ENCODE peak calls at places on chromosomes 11 and 22, in five cellular contexts. Q is BE2C, F is A172, I is NCI-H510A treated with DMSO at 0.1 percent for 48 hours, D is nucleus accumbens. C is an unnamed sample.

GRCh38 chr11:71962428-71963038 is 33.7 kb downstream of the RNF121 start:
- DNase-seq in D (no peak), Q (no peak), I (no peak), F (peak), C (no peak)

GRCh38 chr22:41968601-41969000 is 642 bp upstream of the SEPTIN3 start:
- DNase-seq in D (no peak), I (peak), Q (peak), F (no peak), C (no peak)

GRCh38 chr11:6326980-6327379 is 6.7 kb upstream of the CAVIN3 start:
- DNase-seq in I (no peak), Q (no peak), D (no peak), F (no peak), C (no peak)

GRCh38 chr11:134759314-134759713 is 347.3 kb upstream of the B3GAT1 start:
- DNase-seq in Q (no peak), D (no peak), I (no peak), F (no peak), C (no peak)

GRCh38 chr11:119056397-119056999 is 507 bp downstream of the HYOU1 start:
- DNase-seq in D (no peak), F (no peak), Q (peak), I (peak), C (peak)

GRCh38 chr11:56172256-56172835 is 4.1 kb upstream of the OR5J2 start:
- DNase-seq in Q (no peak), F (no peak), I (no peak), D (no peak), C (no peak)

GRCh38 chr11:119195680-119196079 is 10.4 kb downstream of the NHERF4 start:
- DNase-seq in D (no peak), Q (peak), I (peak), F (no peak), C (no peak)

GRCh38 chr11:35814720-35815305 is 129.0 kb upstream of the LDLRAD3 start:
- DNase-seq in F (no peak), D (no peak), Q (no peak), I (no peak), C (no peak)

GRCh38 chr11:57336111-57336666 is 497 bp upstream of the SSRP1 start:
- DNase-seq in F (no peak), Q (no peak), I (no peak), D (no peak), C (no peak)

GRCh38 chr22:27238935-27239510 is 562.5 kb downstream of the MN1 start:
- DNase-seq in F (peak), I (no peak), Q (peak), D (no peak), C (no peak)

GRCh38 chr11:61075891-61076290 is 26.4 kb upstream of the CD5 start:
- DNase-seq in D (no peak), Q (no peak), F (peak), I (no peak), C (no peak)

GRCh38 chr11:134120921-134121526 is 52.2 kb downstream of the JAM3 start:
- DNase-seq in I (no peak), D (peak), Q (peak), F (no peak), C (no peak)

GRCh38 chr11:117199916-117200812 is 994 bp downstream of the TAGLN start:
- DNase-seq in I (no peak), Q (no peak), F (no peak), D (no peak), C (no peak)

GRCh38 chr11:16945671-16946469 is 68.3 kb downstream of the PLEKHA7 start:
- DNase-seq in Q (peak), I (peak), F (peak), D (peak), C (no peak)

GRCh38 chr22:24865508-24865907 is 59.5 kb downstream of the SGSM1 start:
- DNase-seq in Q (no peak), F (no peak), I (no peak), D (no peak), C (no peak)

GRCh38 chr22:37229012-37229804 is 14.9 kb downstream of the RAC2 start:
- DNase-seq in D (no peak), I (no peak), F (peak), Q (no peak), C (no peak)

GRCh38 chr11:2105536-2105935 is 33.7 kb downstream of the IGF2 start:
- DNase-seq in I (no peak), F (no peak), D (no peak), Q (no peak), C (no peak)

GRCh38 chr11:46560300-46561025 is 33.4 kb downstream of the AMBRA1 start:
- DNase-seq in I (no peak), F (peak), Q (no peak), D (no peak), C (peak)

GRCh38 chr22:19175602-19176174 is 2.8 kb downstream of the SLC25A1 start:
- DNase-seq in Q (no peak), F (no peak), I (no peak), D (no peak), C (no peak)

GRCh38 chr11:12884751-12885318 is 124.3 kb upstream of the RASSF10 start:
- DNase-seq in D (no peak), F (no peak), Q (no peak), I (no peak), C (no peak)

GRCh38 chr11:72897506-72897905 is 83.3 kb downstream of the ATG16L2 start:
- DNase-seq in I (no peak), Q (no peak), F (no peak), D (no peak), C (no peak)

C was measured in T-helper 22 cell.